ENCODE peak calls at places on chromosomes 13 and 19, in nine cellular contexts. One of them, this sample, is unnamed.

GRCh38 chr13:51629711-51630575 is 45.7 kb downstream of the WDFY2 start:
- DNase-seq in psoas muscle: no peak
- DNase-seq in NCI-H1105: no peak
- DNase-seq in progenitor cell of endocrine pancreas: no peak
- DNase-seq in HEK293T: no peak
- DNase-seq in heart left ventricle: no peak
- DNase-seq in spleen: no peak
- DNase-seq in stomach: no peak
- DNase-seq in GM04503: peak
- DNase-seq in this sample: no peak

GRCh38 chr19:55257461-55258411 is 1.1 kb downstream of the PPP6R1 start:
- DNase-seq in psoas muscle: no peak
- DNase-seq in NCI-H1105: no peak
- DNase-seq in progenitor cell of endocrine pancreas: no peak
- DNase-seq in HEK293T: peak
- DNase-seq in heart left ventricle: no peak
- DNase-seq in spleen: peak
- DNase-seq in stomach: no peak
- DNase-seq in GM04503: no peak
- DNase-seq in this sample: peak

GRCh38 chr13:93320942-93321341 is 94.3 kb downstream of the GPC6 start:
- DNase-seq in psoas muscle: no peak
- DNase-seq in NCI-H1105: no peak
- DNase-seq in progenitor cell of endocrine pancreas: no peak
- DNase-seq in HEK293T: no peak
- DNase-seq in heart left ventricle: no peak
- DNase-seq in spleen: no peak
- DNase-seq in stomach: no peak
- DNase-seq in GM04503: no peak
- DNase-seq in this sample: no peak

GRCh38 chr13:95154441-95154886 is 146.8 kb downstream of the ABCC4 start:
- DNase-seq in psoas muscle: no peak
- DNase-seq in NCI-H1105: peak
- DNase-seq in progenitor cell of endocrine pancreas: no peak
- DNase-seq in HEK293T: no peak
- DNase-seq in heart left ventricle: no peak
- DNase-seq in spleen: no peak
- DNase-seq in stomach: no peak
- DNase-seq in GM04503: no peak
- DNase-seq in this sample: peak

GRCh38 chr13:112583592-112584277 is 4.2 kb downstream of the TUBGCP3 start:
- DNase-seq in psoas muscle: peak
- DNase-seq in NCI-H1105: no peak
- DNase-seq in progenitor cell of endocrine pancreas: no peak
- DNase-seq in HEK293T: no peak
- DNase-seq in heart left ventricle: no peak
- DNase-seq in spleen: peak
- DNase-seq in stomach: no peak
- DNase-seq in GM04503: no peak
- DNase-seq in this sample: no peak

GRCh38 chr19:31385744-31386143 is 36.5 kb upstream of the TSHZ3 start:
- DNase-seq in psoas muscle: no peak
- DNase-seq in NCI-H1105: no peak
- DNase-seq in progenitor cell of endocrine pancreas: no peak
- DNase-seq in HEK293T: no peak
- DNase-seq in heart left ventricle: no peak
- DNase-seq in spleen: no peak
- DNase-seq in stomach: no peak
- DNase-seq in GM04503: no peak
- DNase-seq in this sample: no peak

GRCh38 chr13:92842145-92842544 is 384.5 kb upstream of the GPC6 start:
- DNase-seq in psoas muscle: no peak
- DNase-seq in NCI-H1105: no peak
- DNase-seq in progenitor cell of endocrine pancreas: no peak
- DNase-seq in HEK293T: no peak
- DNase-seq in heart left ventricle: no peak
- DNase-seq in spleen: no peak
- DNase-seq in stomach: no peak
- DNase-seq in GM04503: peak
- DNase-seq in this sample: peak

GRCh38 chr19:33348301-33349010 is 25.1 kb upstream of the CEBPG start:
- DNase-seq in psoas muscle: no peak
- DNase-seq in NCI-H1105: no peak
- DNase-seq in progenitor cell of endocrine pancreas: no peak
- DNase-seq in HEK293T: no peak
- DNase-seq in heart left ventricle: no peak
- DNase-seq in spleen: no peak
- DNase-seq in stomach: no peak
- DNase-seq in GM04503: no peak
- DNase-seq in this sample: peak

GRCh38 chr13:21986602-21987001 is 315.7 kb downstream of the FGF9 start:
- DNase-seq in psoas muscle: peak
- DNase-seq in NCI-H1105: no peak
- DNase-seq in progenitor cell of endocrine pancreas: no peak
- DNase-seq in HEK293T: no peak
- DNase-seq in heart left ventricle: peak
- DNase-seq in spleen: no peak
- DNase-seq in stomach: peak
- DNase-seq in GM04503: no peak
- DNase-seq in this sample: no peak

GRCh38 chr19:39946532-39946931 is 12.1 kb upstream of the FCGBP start:
- DNase-seq in psoas muscle: no peak
- DNase-seq in NCI-H1105: no peak
- DNase-seq in progenitor cell of endocrine pancreas: no peak
- DNase-seq in HEK293T: no peak
- DNase-seq in heart left ventricle: no peak
- DNase-seq in spleen: no peak
- DNase-seq in stomach: peak
- DNase-seq in GM04503: no peak
- DNase-seq in this sample: no peak

GRCh38 chr19:15584541-15585115 is 30.4 kb upstream of the CYP4F8 start:
- DNase-seq in psoas muscle: peak
- DNase-seq in NCI-H1105: no peak
- DNase-seq in progenitor cell of endocrine pancreas: no peak
- DNase-seq in HEK293T: peak
- DNase-seq in heart left ventricle: peak
- DNase-seq in spleen: peak
- DNase-seq in stomach: peak
- DNase-seq in GM04503: no peak
- DNase-seq in this sample: peak

GRCh38 chr19:38655148-38655824 is 7.8 kb downstream of the ACTN4 start:
- DNase-seq in psoas muscle: no peak
- DNase-seq in NCI-H1105: no peak
- DNase-seq in progenitor cell of endocrine pancreas: no peak
- DNase-seq in HEK293T: no peak
- DNase-seq in heart left ventricle: no peak
- DNase-seq in spleen: no peak
- DNase-seq in stomach: no peak
- DNase-seq in GM04503: no peak
- DNase-seq in this sample: peak

GRCh38 chr19:19493841-19494546 is 21.4 kb downstream of the TSSK6 start:
- DNase-seq in psoas muscle: no peak
- DNase-seq in NCI-H1105: no peak
- DNase-seq in progenitor cell of endocrine pancreas: no peak
- DNase-seq in HEK293T: no peak
- DNase-seq in heart left ventricle: no peak
- DNase-seq in spleen: peak
- DNase-seq in stomach: no peak
- DNase-seq in GM04503: no peak
- DNase-seq in this sample: no peak

GRCh38 chr13:105135852-105136251 is 1399.6 kb downstream of the EFNB2 start:
- DNase-seq in psoas muscle: no peak
- DNase-seq in NCI-H1105: no peak
- DNase-seq in progenitor cell of endocrine pancreas: no peak
- DNase-seq in HEK293T: no peak
- DNase-seq in heart left ventricle: no peak
- DNase-seq in spleen: no peak
- DNase-seq in stomach: no peak
- DNase-seq in GM04503: no peak
- DNase-seq in this sample: peak

GRCh38 chr13:48505597-48506091 is 27.2 kb downstream of the RCBTB2 start:
- DNase-seq in psoas muscle: no peak
- DNase-seq in NCI-H1105: no peak
- DNase-seq in progenitor cell of endocrine pancreas: no peak
- DNase-seq in HEK293T: no peak
- DNase-seq in heart left ventricle: no peak
- DNase-seq in spleen: no peak
- DNase-seq in stomach: no peak
- DNase-seq in GM04503: peak
- DNase-seq in this sample: no peak

GRCh38 chr13:79525458-79525857 is 44.5 kb downstream of the NDFIP2 start:
- DNase-seq in psoas muscle: no peak
- DNase-seq in NCI-H1105: no peak
- DNase-seq in progenitor cell of endocrine pancreas: no peak
- DNase-seq in HEK293T: no peak
- DNase-seq in heart left ventricle: no peak
- DNase-seq in spleen: no peak
- DNase-seq in stomach: no peak
- DNase-seq in GM04503: no peak
- DNase-seq in this sample: no peak

GRCh38 chr19:17183858-17184271 is 31.3 kb upstream of the USE1 start:
- DNase-seq in psoas muscle: no peak
- DNase-seq in NCI-H1105: no peak
- DNase-seq in progenitor cell of endocrine pancreas: no peak
- DNase-seq in HEK293T: no peak
- DNase-seq in heart left ventricle: no peak
- DNase-seq in spleen: no peak
- DNase-seq in stomach: no peak
- DNase-seq in GM04503: no peak
- DNase-seq in this sample: no peak

GRCh38 chr13:94239135-94239534 is 240.3 kb downstream of the DCT start:
- DNase-seq in psoas muscle: no peak
- DNase-seq in NCI-H1105: no peak
- DNase-seq in progenitor cell of endocrine pancreas: no peak
- DNase-seq in HEK293T: no peak
- DNase-seq in heart left ventricle: no peak
- DNase-seq in spleen: no peak
- DNase-seq in stomach: no peak
- DNase-seq in GM04503: peak
- DNase-seq in this sample: peak

GRCh38 chr13:26996965-26997752 is 174.5 kb downstream of the USP12 start:
- DNase-seq in psoas muscle: no peak
- DNase-seq in NCI-H1105: no peak
- DNase-seq in progenitor cell of endocrine pancreas: no peak
- DNase-seq in HEK293T: no peak
- DNase-seq in heart left ventricle: no peak
- DNase-seq in spleen: peak
- DNase-seq in stomach: no peak
- DNase-seq in GM04503: no peak
- DNase-seq in this sample: no peak